ENCODE peak calls at places on chromosomes 16 and 17, in six cellular contexts. One of them, this sample, is unnamed.

GRCh38 chr16:47574091-47575054 is 113.2 kb downstream of the PHKB start:
- DNase-seq in GM12892: no peak
- DNase-seq in caudate nucleus: no peak
- DNase-seq in left ventricle myocardium inferior: no peak
- DNase-seq in stomach: no peak
- DNase-seq in endothelial cell: no peak
- DNase-seq in this sample: no peak

GRCh38 chr17:33267279-33267790 is 25.8 kb downstream of the ASIC2 start:
- DNase-seq in GM12892: no peak
- DNase-seq in caudate nucleus: no peak
- DNase-seq in left ventricle myocardium inferior: no peak
- DNase-seq in stomach: no peak
- DNase-seq in endothelial cell: no peak
- DNase-seq in this sample: no peak

GRCh38 chr16:65510850-65511249 is 389.0 kb upstream of the CDH11 start:
- DNase-seq in GM12892: no peak
- DNase-seq in caudate nucleus: no peak
- DNase-seq in left ventricle myocardium inferior: no peak
- DNase-seq in stomach: no peak
- DNase-seq in endothelial cell: no peak
- DNase-seq in this sample: no peak

GRCh38 chr16:84266451-84266850 is 26.6 kb upstream of the KCNG4 start:
- DNase-seq in GM12892: peak; percentile 36
- DNase-seq in caudate nucleus: peak; percentile 41
- DNase-seq in left ventricle myocardium inferior: peak; percentile 35
- DNase-seq in stomach: no peak
- DNase-seq in endothelial cell: peak; percentile 62
- DNase-seq in this sample: peak; percentile 54

GRCh38 chr16:85888405-85889331 is 10.3 kb upstream of the IRF8 start:
- DNase-seq in GM12892: peak; percentile 56
- DNase-seq in caudate nucleus: no peak
- DNase-seq in left ventricle myocardium inferior: no peak
- DNase-seq in stomach: no peak
- DNase-seq in endothelial cell: no peak
- DNase-seq in this sample: no peak

GRCh38 chr17:28916302-28916934 is 13.5 kb upstream of the DHRS13 start:
- DNase-seq in GM12892: no peak
- DNase-seq in caudate nucleus: no peak
- DNase-seq in left ventricle myocardium inferior: no peak
- DNase-seq in stomach: peak; percentile 60
- DNase-seq in endothelial cell: peak; percentile 31
- DNase-seq in this sample: peak; percentile 32

GRCh38 chr16:86502856-86503748 is 7.2 kb upstream of the FOXF1 start:
- DNase-seq in GM12892: no peak
- DNase-seq in caudate nucleus: no peak
- DNase-seq in left ventricle myocardium inferior: no peak
- DNase-seq in stomach: no peak
- DNase-seq in endothelial cell: no peak
- DNase-seq in this sample: no peak

GRCh38 chr16:154223-155030 is 2.0 kb downstream of the HBZ start:
- DNase-seq in GM12892: no peak
- DNase-seq in caudate nucleus: no peak
- DNase-seq in left ventricle myocardium inferior: no peak
- DNase-seq in stomach: peak; percentile 29
- DNase-seq in endothelial cell: no peak
- DNase-seq in this sample: no peak

GRCh38 chr17:59892849-59893616 is at the start of the genes RPS6KB1 and TUBD1:
- DNase-seq in GM12892: peak; percentile 86
- DNase-seq in caudate nucleus: peak; percentile 94
- DNase-seq in left ventricle myocardium inferior: peak; percentile 96
- DNase-seq in stomach: peak; percentile 97
- DNase-seq in endothelial cell: peak; percentile 89
- DNase-seq in this sample: peak; percentile 90

GRCh38 chr16:6602401-6602800 is 730.2 kb upstream of the RBFOX1 start:
- DNase-seq in GM12892: no peak
- DNase-seq in caudate nucleus: no peak
- DNase-seq in left ventricle myocardium inferior: no peak
- DNase-seq in stomach: no peak
- DNase-seq in endothelial cell: no peak
- DNase-seq in this sample: no peak

GRCh38 chr16:86825631-86826030 is 247.3 kb downstream of the FOXL1 start:
- DNase-seq in GM12892: no peak
- DNase-seq in caudate nucleus: no peak
- DNase-seq in left ventricle myocardium inferior: no peak
- DNase-seq in stomach: no peak
- DNase-seq in endothelial cell: no peak
- DNase-seq in this sample: no peak

GRCh38 chr16:76345093-76345735 is 68.0 kb downstream of the CNTNAP4 start:
- DNase-seq in GM12892: no peak
- DNase-seq in caudate nucleus: no peak
- DNase-seq in left ventricle myocardium inferior: peak; percentile 43
- DNase-seq in stomach: no peak
- DNase-seq in endothelial cell: no peak
- DNase-seq in this sample: no peak

GRCh38 chr17:33858121-33858520 is 397.0 kb upstream of the CCL2 start:
- DNase-seq in GM12892: no peak
- DNase-seq in caudate nucleus: no peak
- DNase-seq in left ventricle myocardium inferior: no peak
- DNase-seq in stomach: no peak
- DNase-seq in endothelial cell: no peak
- DNase-seq in this sample: no peak

GRCh38 chr16:11263737-11264136 is 5.4 kb downstream of the TNP2 start:
- DNase-seq in GM12892: no peak
- DNase-seq in caudate nucleus: no peak
- DNase-seq in left ventricle myocardium inferior: no peak
- DNase-seq in stomach: no peak
- DNase-seq in endothelial cell: no peak
- DNase-seq in this sample: no peak

GRCh38 chr17:65446043-65446442 is 115.4 kb downstream of the AXIN2 start:
- DNase-seq in GM12892: no peak
- DNase-seq in caudate nucleus: no peak
- DNase-seq in left ventricle myocardium inferior: no peak
- DNase-seq in stomach: no peak
- DNase-seq in endothelial cell: no peak
- DNase-seq in this sample: no peak

This sample was measured in neural crest cell.